ENCODE peak calls at places on chromosome 3, in eight cellular contexts. N is mesenteric fat pad; C is Caki2; G is AG08396; D is stimulated activated CD4-positive, alpha-beta T cell treated with anti-CD3 and anti-CD28 coated beads, Interleukin-1b, Interleukin-23, amount 100 ng/mL, for 24 hours; H is naive thymus-derived CD8-positive, alpha-beta T cell; Q is CD8-positive, alpha-beta memory T cell; T is dorsolateral prefrontal cortex. S is an unnamed sample.

GRCh38 chr3:138726966-138727365 is 107.8 kb downstream of the PIK3CB start:
- DNase-seq in N (no peak), C (no peak), G (peak; percentile 8), D (no peak), H (no peak), Q (no peak), T (no peak), S (no peak)

GRCh38 chr3:66450389-66451022 is 50.3 kb downstream of the LRIG1 start:
- DNase-seq in N (no peak), C (no peak), G (peak; percentile 41), D (no peak), H (no peak), Q (no peak), T (no peak), S (no peak)

GRCh38 chr3:154182322-154182922 is 61.2 kb downstream of the ARHGEF26 start:
- DNase-seq in N (no peak), C (no peak), G (no peak), D (no peak), H (no peak), Q (no peak), T (no peak), S (no peak)

GRCh38 chr3:123380261-123380660 is 68.6 kb downstream of the ADCY5 start:
- DNase-seq in N (no peak), C (no peak), G (no peak), D (no peak), H (no peak), Q (no peak), T (no peak), S (no peak)

GRCh38 chr3:41991399-41991798 is 29.5 kb upstream of the ULK4 start:
- DNase-seq in N (no peak), C (no peak), G (no peak), D (no peak), H (no peak), Q (no peak), T (no peak), S (no peak)

GRCh38 chr3:149332227-149332765 is 1.1 kb downstream of the TM4SF18 start:
- DNase-seq in N (no peak), C (no peak), G (no peak), D (no peak), H (no peak), Q (no peak), T (no peak), S (no peak)

GRCh38 chr3:46369675-46370132 is 1.0 kb upstream of the CCR5 start:
- DNase-seq in N (no peak), C (no peak), G (no peak), D (no peak), H (no peak), Q (no peak), T (no peak), S (no peak)

GRCh38 chr3:143901105-143901504 is 52.8 kb upstream of the SLC9A9 start:
- DNase-seq in N (no peak), C (no peak), G (peak; percentile 35), D (no peak), H (no peak), Q (no peak), T (no peak), S (no peak)

GRCh38 chr3:71305246-71306206 is 278.0 kb downstream of the FOXP1 start:
- DNase-seq in N (no peak), C (no peak), G (no peak), D (peak; percentile 21), H (no peak), Q (peak; percentile 42), T (no peak), S (peak; percentile 11)

GRCh38 chr3:197507081-197507480 is 48.7 kb downstream of the BDH1 start:
- DNase-seq in N (no peak), C (no peak), G (no peak), D (no peak), H (no peak), Q (no peak), T (no peak), S (no peak)

GRCh38 chr3:128273116-128273840 is 120.0 kb downstream of the EEFSEC start:
- DNase-seq in N (no peak), C (no peak), G (no peak), D (no peak), H (no peak), Q (no peak), T (no peak), S (no peak)

GRCh38 chr3:117660941-117661635 is 951.5 kb downstream of the TUSC7 start:
- DNase-seq in N (no peak), C (no peak), G (no peak), D (no peak), H (no peak), Q (no peak), T (no peak), S (no peak)

GRCh38 chr3:155554777-155555445 is 190.0 kb downstream of the PLCH1 start:
- DNase-seq in N (no peak), C (peak; percentile 89), G (no peak), D (no peak), H (no peak), Q (no peak), T (no peak), S (peak; percentile 23)

S was measured in stimulated activated naive B cell treated with anti-CD40 and anti-IgM and Interleukin-4, amounts not matched to agents 10 μg/mL and 1 μg/mL and 100 μg/mL, for 72 hours.